ENCODE peak calls at places on chromosomes 1 and 21, in ten cellular contexts. S is ovary, D is foreskin keratinocyte, G is GM13976, A is endodermal cell, V is endothelial cell, H is B cell, J is cardiac fibroblast, P is thoracic aorta, C is colonic mucosa. Y is an unnamed sample.

GRCh38 chr1:218361298-218362065 is 16.3 kb downstream of the TGFB2 start:
- DNase-seq in S (no peak), D (no peak), G (no peak), A (no peak), V (peak; percentile 15), H (no peak), J (peak; percentile 82), P (no peak), C (no peak), Y (no peak)

GRCh38 chr1:217747156-217747769 is 116.1 kb downstream of the SPATA17 start:
- DNase-seq in S (no peak), D (no peak), G (peak; percentile 30), A (no peak), V (no peak), H (no peak), J (peak; percentile 60), P (no peak), C (no peak), Y (no peak)

GRCh38 chr1:234925440-234926251 is 203.0 kb downstream of the TOMM20 start:
- DNase-seq in S (no peak), D (peak; percentile 100), G (no peak), A (peak; percentile 70), V (no peak), H (no peak), J (peak; percentile 97), P (no peak), C (peak; percentile 29), Y (no peak)

GRCh38 chr1:109802136-109802900 is 38.6 kb upstream of the EPS8L3 start:
- DNase-seq in S (no peak), D (no peak), G (no peak), A (peak; percentile 38), V (no peak), H (peak; percentile 14), J (no peak), P (no peak), C (peak; percentile 19), Y (peak; percentile 32)

GRCh38 chr1:25620211-25620610 is 3.6 kb downstream of the MAN1C1 start:
- DNase-seq in S (no peak), D (no peak), G (peak; percentile 56), A (no peak), V (no peak), H (no peak), J (no peak), P (no peak), C (no peak), Y (no peak)

GRCh38 chr1:109789771-109790170 is 26.0 kb upstream of the EPS8L3 start:
- DNase-seq in S (no peak), D (no peak), G (no peak), A (no peak), V (no peak), H (peak; percentile 14), J (no peak), P (no peak), C (peak; percentile 16), Y (peak; percentile 2)

GRCh38 chr1:75725256-75725655 is 747 bp downstream of the ACADM start:
- DNase-seq in S (no peak), D (no peak), G (no peak), A (no peak), V (no peak), H (no peak), J (peak; percentile 19), P (no peak), C (no peak), Y (no peak)

GRCh38 chr1:77562596-77563154 is 119.8 kb downstream of the ZZZ3 start:
- DNase-seq in S (no peak), D (peak; percentile 64), G (no peak), A (no peak), V (no peak), H (no peak), J (no peak), P (no peak), C (no peak), Y (no peak)

GRCh38 chr1:101130673-101131072 is 105.1 kb upstream of the DPH5 start:
- DNase-seq in S (no peak), D (no peak), G (no peak), A (no peak), V (no peak), H (no peak), J (no peak), P (no peak), C (no peak), Y (no peak)

GRCh38 chr1:201562257-201562656 is 23.3 kb downstream of the NAV1 start:
- DNase-seq in S (no peak), D (peak; percentile 53), G (no peak), A (no peak), V (no peak), H (no peak), J (peak; percentile 85), P (no peak), C (no peak), Y (no peak)

GRCh38 chr21:38503588-38503987 is 5.3 kb upstream of the ERG start:
- DNase-seq in S (no peak), D (peak; percentile 49), G (no peak), A (no peak), V (peak; percentile 34), H (no peak), J (peak; percentile 63), P (no peak), C (no peak), Y (no peak)

GRCh38 chr1:217332426-217333065 is 298.3 kb downstream of the GPATCH2 start:
- DNase-seq in S (no peak), D (peak; percentile 5), G (no peak), A (no peak), V (no peak), H (no peak), J (peak; percentile 32), P (no peak), C (no peak), Y (no peak)

GRCh38 chr21:43302769-43303168 is 124.2 kb downstream of the SIK1 start:
- DNase-seq in S (no peak), D (no peak), G (no peak), A (no peak), V (no peak), H (no peak), J (no peak), P (no peak), C (no peak), Y (no peak)

GRCh38 chr1:36124404-36125128 is 456 bp downstream of the COL8A2 start:
- DNase-seq in S (no peak), D (no peak), G (no peak), A (no peak), V (no peak), H (no peak), J (no peak), P (no peak), C (no peak), Y (no peak)

GRCh38 chr1:23679815-23680214 is 11.8 kb upstream of the RPL11 start:
- DNase-seq in S (no peak), D (no peak), G (no peak), A (no peak), V (no peak), H (no peak), J (no peak), P (no peak), C (no peak), Y (no peak)

GRCh38 chr1:23684415-23684814 is 7.2 kb upstream of the RPL11 start:
- DNase-seq in S (no peak), D (no peak), G (no peak), A (no peak), V (no peak), H (no peak), J (no peak), P (no peak), C (no peak), Y (no peak)

DNA sequence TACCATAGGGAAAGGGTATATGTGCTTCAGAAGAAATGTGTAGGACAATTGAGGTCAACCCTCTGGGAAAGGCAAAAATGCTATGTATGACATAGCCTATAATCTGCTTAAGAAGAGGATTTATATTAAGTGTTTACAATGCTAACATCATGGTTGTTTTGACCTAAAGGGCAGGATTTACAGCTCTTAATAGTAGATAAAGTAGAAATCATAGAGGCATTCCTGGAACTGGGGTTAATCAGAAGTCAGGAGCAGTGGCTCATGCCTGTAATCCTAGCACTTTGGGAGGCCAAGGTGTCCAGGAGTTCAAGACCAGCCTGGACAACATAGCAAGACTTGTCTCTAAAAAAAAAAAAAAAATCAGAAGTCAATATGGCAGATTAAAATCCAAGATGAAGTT is 8.7 kb upstream of the RPL11 start:
- DNase-seq in S (no peak), D (no peak), G (no peak), A (no peak), V (no peak), H (no peak), J (no peak), P (no peak), C (no peak), Y (no peak)
- TF ChIP-seq CTCF in S (no peak), D (no peak), G (no peak), A (no peak), V (no peak), H (no peak), J (no peak), P (no peak), C (no peak), Y (no peak)

DNA sequence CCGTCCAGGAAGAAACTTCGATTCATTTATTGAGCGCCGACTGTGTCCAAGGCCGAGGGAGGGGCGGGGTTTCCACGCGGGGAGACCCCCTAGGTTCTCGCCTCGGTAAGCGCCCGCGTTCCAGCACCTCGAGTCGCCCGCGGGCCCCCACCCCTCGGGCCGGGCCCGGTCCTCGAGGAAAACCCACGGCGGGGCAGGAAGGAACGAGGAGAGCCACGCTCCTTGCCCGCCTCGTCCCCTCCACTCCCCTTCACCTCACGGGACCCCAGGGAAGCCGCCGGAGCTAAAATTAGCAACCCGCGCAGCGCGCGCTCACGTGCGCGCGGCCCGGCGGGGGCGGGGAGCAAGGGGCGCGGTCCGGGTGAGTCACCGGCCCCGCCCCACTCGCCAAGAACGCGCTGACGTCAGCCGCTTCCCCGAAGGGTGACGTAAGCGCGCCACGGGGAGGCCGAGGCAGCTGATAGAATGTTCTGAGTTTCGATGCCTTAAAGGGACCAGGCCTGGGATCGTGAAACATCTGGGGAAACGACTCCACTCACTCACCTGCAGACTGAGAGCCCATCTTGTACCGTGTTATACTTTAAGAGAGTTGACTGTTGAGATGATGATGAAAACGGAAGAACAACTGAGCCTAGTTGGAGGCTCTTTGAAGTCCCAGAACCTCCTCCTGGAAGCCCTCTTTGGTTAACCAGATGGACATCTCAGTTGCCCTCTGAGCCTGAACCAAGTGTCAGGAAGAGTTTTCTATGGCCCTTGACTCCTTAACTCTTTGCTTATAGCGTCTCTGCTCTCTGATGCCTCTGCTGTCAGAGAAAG is 49.7 kb upstream of the ATF3 start:
- DNase-seq in S (peak; percentile 93), D (peak; percentile 70), G (peak; percentile 97), A (peak; percentile 96), V (peak; percentile 89), H (peak; percentile 93), J (peak; percentile 97), P (peak; percentile 62), C (peak; percentile 93), Y (peak; percentile 92)
- TF ChIP-seq CTCF in S (no peak), D (no peak), G (no peak), A (peak; percentile 26), V (no peak), H (no peak), J (no peak), P (no peak), C (no peak), Y (no peak)

GRCh38 chr1:37342736-37343135 is 131.6 kb upstream of the ZC3H12A start:
- DNase-seq in S (no peak), D (no peak), G (no peak), A (no peak), V (no peak), H (peak; percentile 38), J (no peak), P (no peak), C (no peak), Y (no peak)
- TF ChIP-seq CTCF in S (no peak), D (no peak), G (no peak), A (peak; percentile 56), V (no peak), H (no peak), J (no peak), P (no peak), C (no peak), Y (no peak)

GRCh38 chr1:66438062-66438970 is 95.6 kb upstream of the SGIP1 start:
- DNase-seq in S (no peak), D (no peak), G (no peak), A (no peak), V (no peak), H (no peak), J (no peak), P (no peak), C (no peak), Y (no peak)
- TF ChIP-seq CTCF in S (no peak), D (no peak), G (no peak), A (no peak), V (no peak), H (no peak), J (no peak), P (no peak), C (no peak), Y (no peak)

Y was measured in dorsolateral prefrontal cortex.